ENCODE peak calls at places on chromosomes 11 and 22, in five cellular contexts. I is left kidney; T is stimulated activated CD4-positive, alpha-beta T cell treated with anti-CD3 and anti-CD28 coated beads, Interleukin-15, amount 100 ng/mL, for 1 hour; M is AG20443; R is naive thymus-derived CD8-positive, alpha-beta T cell. V is an unnamed sample.

GRCh38 chr11:131463609-131464008 is 93.2 kb downstream of the NTM start:
- DNase-seq in I (no peak), M (no peak), R (no peak), T (no peak), V (no peak)

GRCh38 chr11:26862801-26863200 is 131.1 kb upstream of the FIBIN start:
- DNase-seq in T (no peak), M (no peak), I (peak; percentile 4), R (no peak), V (no peak)

GRCh38 chr11:88683024-88683423 is 345.5 kb upstream of the CTSC start:
- DNase-seq in R (no peak), I (no peak), M (no peak), T (no peak), V (no peak)

GRCh38 chr11:832529-833113 is at the start of gene CD151:
- DNase-seq in I (peak; percentile 91), R (no peak), M (peak; percentile 84), T (no peak), V (peak; percentile 59)

GRCh38 chr22:39732625-39733024 is 160.9 kb downstream of the ENTHD1 start:
- DNase-seq in T (no peak), R (no peak), I (no peak), M (no peak), V (no peak)

GRCh38 chr22:46044718-46045458 is 67.9 kb upstream of the WNT7B start:
- DNase-seq in R (no peak), T (no peak), I (peak; percentile 79), M (peak; percentile 28), V (no peak)

GRCh38 chr11:62539238-62539925 is 7.2 kb downstream of the AHNAK start:
- DNase-seq in R (no peak), I (no peak), M (peak; percentile 93), T (no peak), V (peak; percentile 23)

GRCh38 chr11:3177931-3178330 is 12.8 kb upstream of the OSBPL5 start:
- DNase-seq in I (no peak), T (no peak), M (no peak), R (no peak), V (no peak)

GRCh38 chr11:128840137-128840536 is 27.0 kb downstream of the KCNJ1 start:
- DNase-seq in R (no peak), M (no peak), T (no peak), I (no peak), V (no peak)

GRCh38 chr11:1485504-1485885 is 1.1 kb downstream of the MOB2 start:
- DNase-seq in T (no peak), I (peak; percentile 43), R (no peak), M (no peak), V (no peak)

GRCh38 chr11:10930224-10930960 is 72.5 kb upstream of the ZBED5 start:
- DNase-seq in I (peak; percentile 73), R (peak; percentile 6), T (no peak), M (peak; percentile 27), V (peak; percentile 51)

GRCh38 chr22:39932918-39933649 is 27.1 kb upstream of the TMA7B start:
- DNase-seq in R (peak; percentile 62), I (peak; percentile 42), T (no peak), M (peak; percentile 16), V (no peak)

GRCh38 chr11:116913000-116913399 is 75.6 kb upstream of the APOA1 start:
- DNase-seq in M (peak; percentile 57), R (no peak), I (no peak), T (no peak), V (no peak)

GRCh38 chr11:112302226-112302868 is 41.7 kb upstream of the PLET1 start:
- DNase-seq in T (no peak), I (peak; percentile 12), M (no peak), R (no peak), V (no peak)

V was measured in NCI-H345.